ENCODE peak calls at places on chromosome 15, in seven cellular contexts. F is esophagus squamous epithelium, C is upper lobe of right lung, K is colonic mucosa, M is ovary, U is cardiac fibroblast, P is A549. A is an unnamed sample.
A peak's percentile ranks its signal among the peaks of the same experiment; 100 is the strongest.

GRCh38 chr15:75577401-75578205 is 1.5 kb downstream of the PTPN9 start:
- DNase-seq in F (no peak), C (no peak), K (no peak), M (no peak), U (peak; percentile 38), P (no peak), A (no peak)

GRCh38 chr15:77614251-77614806 is 18.4 kb downstream of the LINGO1 start:
- DNase-seq in F (no peak), C (no peak), K (no peak), M (no peak), U (no peak), P (no peak), A (no peak)

GRCh38 chr15:66774001-66774814 is 72.2 kb downstream of the SMAD6 start:
- DNase-seq in F (no peak), C (peak; percentile 93), K (peak; percentile 95), M (peak; percentile 89), U (peak; percentile 77), P (peak; percentile 89), A (no peak)

GRCh38 chr15:75456710-75457109 is 5.2 kb upstream of the SIN3A start:
- DNase-seq in F (no peak), C (no peak), K (no peak), M (no peak), U (peak; percentile 20), P (no peak), A (no peak)

GRCh38 chr15:40150163-40150925 is 10.5 kb upstream of the BUB1B start:
- DNase-seq in F (no peak), C (no peak), K (no peak), M (no peak), U (peak; percentile 63), P (peak; percentile 25), A (no peak)

GRCh38 chr15:73924258-73924921 is 1.9 kb upstream of the LOXL1 start:
- DNase-seq in F (no peak), C (no peak), K (no peak), M (peak; percentile 62), U (peak; percentile 91), P (peak; percentile 12), A (no peak)

GRCh38 chr15:61046291-61046690 is 182.8 kb downstream of the RORA start:
- DNase-seq in F (no peak), C (no peak), K (no peak), M (no peak), U (no peak), P (no peak), A (no peak)

GRCh38 chr15:70722266-70723123 is 40.9 kb downstream of the UACA start:
- DNase-seq in F (no peak), C (no peak), K (no peak), M (no peak), U (peak; percentile 86), P (peak; percentile 78), A (no peak)

GRCh38 chr15:25683911-25684310 is 179.2 kb downstream of the ATP10A start:
- DNase-seq in F (no peak), C (no peak), K (no peak), M (no peak), U (no peak), P (no peak), A (no peak)

GRCh38 chr15:42986693-42987342 is 66.2 kb upstream of the TTBK2 start:
- DNase-seq in F (no peak), C (no peak), K (no peak), M (no peak), U (no peak), P (no peak), A (no peak)

GRCh38 chr15:45205192-45205591 is 17.4 kb upstream of the SHF start:
- DNase-seq in F (no peak), C (no peak), K (peak; percentile 82), M (no peak), U (peak; percentile 69), P (peak; percentile 72), A (no peak)

GRCh38 chr15:73602444-73602843 is 30.7 kb downstream of the NPTN start:
- DNase-seq in F (no peak), C (no peak), K (no peak), M (no peak), U (peak; percentile 8), P (no peak), A (no peak)

GRCh38 chr15:27235689-27236088 is 264.7 kb downstream of the GABRG3 start:
- DNase-seq in F (no peak), C (no peak), K (no peak), M (no peak), U (no peak), P (no peak), A (no peak)

GRCh38 chr15:77627067-77627466 is 5.6 kb downstream of the LINGO1 start:
- DNase-seq in F (no peak), C (no peak), K (no peak), M (no peak), U (no peak), P (no peak), A (no peak)

GRCh38 chr15:38707802-38708671 is 143.4 kb upstream of the RASGRP1 start:
- DNase-seq in F (no peak), C (no peak), K (peak; percentile 55), M (peak; percentile 22), U (peak; percentile 78), P (peak; percentile 57), A (no peak)

DNA sequence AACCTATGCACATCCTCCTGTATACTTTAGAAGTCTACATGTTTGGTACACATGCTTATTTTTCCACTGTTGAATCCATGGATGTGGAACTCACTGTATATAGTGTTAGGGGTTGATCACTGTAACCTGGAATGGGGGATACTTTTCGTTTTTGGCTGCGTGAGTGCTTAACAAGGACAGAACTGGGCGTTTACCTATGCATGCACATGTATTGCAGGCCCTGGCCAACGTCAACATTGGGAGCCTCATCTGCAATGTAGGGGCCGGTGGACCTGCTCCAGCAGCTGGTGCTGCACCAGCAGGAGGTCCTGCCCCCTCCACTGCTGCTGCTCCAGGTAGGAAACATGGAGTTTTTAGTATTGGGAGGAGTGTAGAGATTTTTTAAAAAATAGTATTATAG is 2.3 kb downstream of the RPLP1 start:
- DNase-seq in F (no peak), C (no peak), K (no peak), M (no peak), U (no peak), P (no peak), A (no peak)
- H3K4me3 ChIP-seq in F (peak overlapping the region; percentile 84), C (peak overlapping the region; percentile 95), K (no peak overlapping the region), M (no peak overlapping the region), U (no peak overlapping the region), P (peak overlapping the region; percentile 94), A (peak overlapping the region; percentile 92)

DNA sequence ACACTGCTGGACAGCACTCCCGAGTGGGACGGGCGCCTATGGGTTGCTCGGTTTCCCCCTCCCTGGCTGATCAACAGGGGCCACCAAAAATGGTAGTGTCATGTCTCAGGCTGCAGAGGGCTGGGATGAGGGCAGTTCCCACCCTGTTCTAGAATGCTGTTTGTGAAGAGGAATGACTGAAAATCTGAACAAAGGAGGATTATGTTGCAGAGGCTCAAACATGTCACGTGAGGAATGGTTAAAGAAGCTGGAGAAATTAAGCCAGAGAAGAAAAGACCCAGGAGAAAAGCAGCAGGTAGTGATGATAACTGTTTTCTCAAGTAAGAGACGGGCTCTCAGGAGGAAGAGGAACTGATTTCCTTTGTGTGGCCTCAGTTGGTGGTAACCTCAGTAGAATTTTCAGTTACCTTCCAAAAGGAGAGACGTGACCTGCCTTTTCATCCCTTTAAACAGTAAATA is 10.4 kb downstream of the SPG21 start:
- DNase-seq in F (no peak), C (no peak), K (no peak), M (no peak), U (no peak), P (no peak), A (no peak)
- TF ChIP-seq CTCF in F (no peak), C (no peak), K (no peak), M (no peak), U (no peak), P (no peak), A (no peak)

DNA sequence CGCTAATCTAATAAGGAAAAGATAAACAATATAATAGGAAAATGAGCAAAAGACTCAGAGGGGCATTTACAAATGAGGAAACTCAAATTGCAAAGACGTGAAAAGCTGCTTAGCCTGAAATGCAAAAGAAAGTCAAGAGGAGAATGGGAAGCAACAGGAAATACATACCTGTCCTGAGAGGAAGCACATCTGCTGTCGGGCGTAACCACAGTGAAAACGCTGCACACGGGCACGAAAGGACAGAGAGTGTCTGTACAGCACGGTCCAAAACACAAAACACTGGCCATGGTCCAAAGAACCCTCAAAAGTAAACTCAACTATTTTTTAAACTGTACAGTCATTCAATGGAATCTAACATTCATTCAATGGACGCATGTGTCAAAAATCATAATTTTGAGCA is 100.6 kb downstream of the CHSY1 start:
- DNase-seq in F (no peak), C (no peak), K (no peak), M (no peak), U (no peak), P (no peak), A (no peak)
- H3K4me3 ChIP-seq in F (no peak overlapping the region), C (no peak overlapping the region), K (no peak overlapping the region), M (no peak overlapping the region), U (no peak overlapping the region), P (no peak overlapping the region), A (no peak overlapping the region)

DNA sequence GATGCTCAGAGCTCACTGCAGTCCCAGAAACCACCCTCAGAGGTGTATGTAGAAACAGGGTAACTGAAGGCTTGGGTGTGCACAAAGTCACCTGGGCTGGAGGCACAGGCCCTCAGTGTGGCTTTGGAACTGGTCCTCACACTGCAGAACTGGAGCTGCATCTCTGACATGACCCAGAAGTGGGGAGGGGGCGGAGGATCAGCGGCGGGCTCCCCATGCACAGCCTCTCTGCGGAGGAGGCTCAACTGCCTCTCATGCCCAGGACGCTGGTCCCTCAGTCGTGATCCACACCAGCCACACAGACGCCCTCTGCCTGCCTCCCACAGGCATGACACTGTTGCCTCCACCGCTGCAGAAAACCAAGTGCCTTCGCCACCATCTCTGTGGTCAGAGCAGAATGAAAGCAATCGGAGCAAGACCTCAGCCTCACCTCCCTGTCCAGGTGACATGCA is 73.7 kb downstream of the TM2D3 start:
- DNase-seq in F (no peak), C (no peak), K (peak; percentile 63), M (no peak), U (peak; percentile 33), P (peak; percentile 70), A (no peak)
- TF ChIP-seq CTCF in F (peak; percentile 62), C (peak; percentile 34), K (peak; percentile 58), M (no peak), U (peak; percentile 71), P (peak; percentile 54), A (peak; percentile 45)

DNA sequence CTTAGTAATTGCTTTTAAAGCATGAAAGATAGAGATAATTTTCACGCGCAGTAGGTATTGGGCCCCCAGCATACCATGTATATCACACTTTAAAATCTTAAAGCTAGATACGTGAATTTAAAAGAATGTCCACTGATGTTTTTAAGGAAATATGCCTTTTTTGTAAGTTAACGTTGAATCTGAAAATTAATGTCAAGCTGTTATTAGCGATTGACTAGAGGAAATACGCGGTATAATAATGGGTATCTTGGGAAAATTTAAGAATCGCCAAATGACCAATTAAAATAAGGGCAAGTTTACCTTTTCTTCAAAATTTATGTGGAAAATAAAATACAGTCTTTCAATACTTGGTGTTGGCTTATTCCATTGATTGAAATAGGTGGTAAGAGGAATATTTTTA is 13.3 kb upstream of the CHD2 start:
- DNase-seq in F (no peak), C (no peak), K (no peak), M (no peak), U (no peak), P (no peak), A (no peak)
- H3K4me3 ChIP-seq in F (peak overlapping the region; percentile 97), C (peak overlapping the region; percentile 67), K (peak overlapping the region; percentile 4), M (no peak overlapping the region), U (no peak overlapping the region), P (peak overlapping the region; percentile 85), A (no peak overlapping the region)

GRCh38 chr15:62902821-62903220 is 139.7 kb upstream of the TPM1 start:
- DNase-seq in F (no peak), C (no peak), K (no peak), M (no peak), U (no peak), P (no peak), A (no peak)
- TF ChIP-seq CTCF in F (no peak), C (no peak), K (no peak), M (no peak), U (no peak), P (no peak), A (no peak)

GRCh38 chr15:72184165-72184811 is 13.3 kb downstream of the GRAMD2A start:
- DNase-seq in F (no peak), C (peak; percentile 92), K (no peak), M (no peak), U (peak; percentile 39), P (peak; percentile 79), A (no peak)
- H3K4me3 ChIP-seq in F (peak overlapping the region; percentile 63), C (peak overlapping the region; percentile 19), K (peak overlapping the region; percentile 30), M (no peak overlapping the region), U (peak overlapping the region; percentile 9), P (peak overlapping the region; percentile 46), A (peak overlapping the region; percentile 40)